ENCODE peak calls at places on chromosomes 7 and 10, in four cellular contexts. N is psoas muscle, C is omental fat pad, Z is NCI-H1694 treated with DMSO at 0.1 percent for 48 hours. Y is an unnamed sample.

GRCh38 chr10:74055383-74056065 is 57.6 kb downstream of the VCL start:
- DNase-seq in C (no peak), Z (no peak), N (no peak), Y (no peak)

GRCh38 chr7:20393021-20394015 is 62.6 kb downstream of the ITGB8 start:
- DNase-seq in N (no peak), Z (no peak), C (no peak), Y (no peak)

GRCh38 chr7:104934665-104935064 is 79.3 kb upstream of the KMT2E start:
- DNase-seq in Z (no peak), C (no peak), N (no peak), Y (no peak)

GRCh38 chr10:35043796-35044344 is 46.3 kb downstream of the CUL2 start:
- DNase-seq in Z (no peak), C (no peak), N (no peak), Y (peak; percentile 28)

GRCh38 chr10:132908621-132909295 is 33.6 kb downstream of the CFAP46 start:
- DNase-seq in N (no peak), C (no peak), Z (no peak), Y (no peak)

GRCh38 chr7:100563809-100564400 is 9.8 kb downstream of the SAP25 start:
- DNase-seq in Z (peak; percentile 41), N (peak; percentile 83), C (peak; percentile 97), Y (peak; percentile 88)

GRCh38 chr10:93600861-93601773 is at the start of gene RBP4:
- DNase-seq in C (no peak), Z (no peak), N (peak; percentile 55), Y (no peak)

GRCh38 chr10:61896854-61897661 is 4.4 kb upstream of the ARID5B start:
- DNase-seq in N (peak; percentile 53), C (peak; percentile 38), Z (peak; percentile 29), Y (peak; percentile 89)

GRCh38 chr10:32995751-32996150 is 37.7 kb upstream of the ITGB1 start:
- DNase-seq in N (no peak), Z (no peak), C (no peak), Y (no peak)

GRCh38 chr7:27689045-27689877 is 26.6 kb upstream of the HIBADH start:
- DNase-seq in C (no peak), Z (peak; percentile 39), N (no peak), Y (peak; percentile 30)

GRCh38 chr10:13219685-13220670 is 14.2 kb downstream of the UCMA start:
- DNase-seq in N (peak; percentile 20), Z (no peak), C (no peak), Y (peak; percentile 75)

GRCh38 chr10:122181055-122181732 is 89.9 kb upstream of the BTBD16 start:
- DNase-seq in C (no peak), N (no peak), Z (no peak), Y (no peak)

GRCh38 chr7:152085116-152085515 is 59.6 kb downstream of the GALNT11 start:
- DNase-seq in Z (no peak), N (no peak), C (no peak), Y (no peak)

GRCh38 chr7:151133266-151133985 is 34.1 kb downstream of the GBX1 start:
- DNase-seq in Z (no peak), C (no peak), N (peak; percentile 5), Y (no peak)